ENCODE peak calls at places on chromosome X, in four cellular contexts. O is T-cell, I is Ammon's horn, F is H1. U is an unnamed sample.
A peak's percentile ranks its signal among the peaks of the same experiment; 100 is the strongest.

GRCh38 chrX:112868586-112868985 is 28.0 kb upstream of the AMOT start:
- DNase-seq in O (no peak), I (no peak), F (no peak), U (no peak)

GRCh38 chrX:63657821-63658220 is 127.2 kb downstream of the ARHGEF9 start:
- DNase-seq in O (no peak), I (peak; percentile 31), F (peak; percentile 0), U (peak; percentile 31)

GRCh38 chrX:26234177-26234576 is 18.2 kb downstream of the MAGEB5 start:
- DNase-seq in O (no peak), I (no peak), F (no peak), U (no peak)

GRCh38 chrX:57172544-57172943 is 35.3 kb upstream of the SPIN2A start:
- DNase-seq in O (no peak), I (peak; percentile 2), F (no peak), U (no peak)

GRCh38 chrX:104270916-104271512 is 16.3 kb upstream of the ESX1 start:
- DNase-seq in O (no peak), I (peak; percentile 71), F (no peak), U (no peak)

GRCh38 chrX:111270339-111270738 is at the start of gene CAPN6:
- DNase-seq in O (no peak), I (no peak), F (peak; percentile 27), U (no peak)

GRCh38 chrX:44908198-44908597 is 35.2 kb downstream of the KDM6A start:
- DNase-seq in O (no peak), I (no peak), F (no peak), U (no peak)

GRCh38 chrX:87663421-87663820 is 145.8 kb downstream of the KLHL4 start:
- DNase-seq in O (no peak), I (peak; percentile 17), F (no peak), U (no peak)

GRCh38 chrX:107673401-107673800 is 45.1 kb downstream of the PRPS1 start:
- DNase-seq in O (no peak), I (no peak), F (no peak), U (no peak)

GRCh38 chrX:9534686-9535085 is 69.8 kb downstream of the TBL1X start:
- DNase-seq in O (no peak), I (peak; percentile 61), F (no peak), U (peak; percentile 27)

GRCh38 chrX:100931218-100931924 is 2.7 kb upstream of the XKRX start:
- DNase-seq in O (no peak), I (no peak), F (no peak), U (no peak)

GRCh38 chrX:40936827-40937226 is 148.4 kb upstream of the USP9X start:
- DNase-seq in O (no peak), I (no peak), F (no peak), U (no peak)

GRCh38 chrX:137166591-137166990 is 132.8 kb upstream of the GPR101 start:
- DNase-seq in O (no peak), I (no peak), F (peak; percentile 2), U (no peak)

GRCh38 chrX:19172741-19173140 is 50.5 kb upstream of the ADGRG2 start:
- DNase-seq in O (no peak), I (no peak), F (no peak), U (no peak)

GRCh38 chrX:106170318-106170717 is 2.2 kb downstream of the PWWP3B start:
- DNase-seq in O (no peak), I (no peak), F (no peak), U (no peak)

GRCh38 chrX:39859991-39860861 is 237.5 kb downstream of the BCOR start:
- DNase-seq in O (peak; percentile 48), I (no peak), F (peak; percentile 15), U (no peak)

GRCh38 chrX:142804085-142804484 is 221.6 kb upstream of the SPANXN4 start:
- DNase-seq in O (no peak), I (no peak), F (no peak), U (no peak)

GRCh38 chrX:73943572-73943899 is 360.4 kb upstream of the ZCCHC13 start:
- DNase-seq in O (no peak), I (no peak), F (no peak), U (no peak)

GRCh38 chrX:38768079-38768478 is 33.2 kb upstream of the MID1IP1 start:
- DNase-seq in O (no peak), I (peak; percentile 13), F (no peak), U (no peak)

GRCh38 chrX:71224098-71224708 is 1.2 kb downstream of the GJB1 start:
- DNase-seq in O (no peak), I (no peak), F (no peak), U (no peak)

GRCh38 chrX:40140706-40141499 is 43.1 kb upstream of the BCOR start:
- DNase-seq in O (no peak), I (no peak), F (no peak), U (no peak)

GRCh38 chrX:56233682-56234081 is 1.5 kb downstream of the KLF8 start:
- DNase-seq in O (no peak), I (no peak), F (peak; percentile 38), U (peak; percentile 6)

GRCh38 chrX:6465731-6466130 is 69.2 kb downstream of the VCX3A start:
- DNase-seq in O (no peak), I (no peak), F (no peak), U (no peak)

GRCh38 chrX:74080165-74080564 is 223.8 kb upstream of the ZCCHC13 start:
- DNase-seq in O (no peak), I (no peak), F (no peak), U (no peak)

GRCh38 chrX:122203399-122203798 is 980.7 kb upstream of the GRIA3 start:
- DNase-seq in O (no peak), I (no peak), F (no peak), U (no peak)

GRCh38 chrX:31374786-31375185 is 302.9 kb upstream of the FTHL17 start:
- DNase-seq in O (no peak), I (no peak), F (no peak), U (no peak)

GRCh38 chrX:154446430-154446829 is 2.5 kb downstream of the FAM50A start:
- DNase-seq in O (no peak), I (no peak), F (no peak), U (no peak)

GRCh38 chrX:103918584-103919335 is 43.7 kb upstream of the TMSB15B start:
- DNase-seq in O (peak; percentile 47), I (peak; percentile 72), F (no peak), U (no peak)

GRCh38 chrX:47169726-47170515 is 23.7 kb upstream of the UBA1 start:
- DNase-seq in O (no peak), I (no peak), F (no peak), U (no peak)